ENCODE peak calls at places on chromosomes 3 and 15, in eight cellular contexts. Z, U, B, M, S, H, A and N are unnamed samples.

GRCh38 chr3:149464706-149465328 is 9.7 kb upstream of the TM4SF4 start:
- DNase-seq in S (no peak), U (no peak), H (no peak), Z (no peak), B (no peak), A (no peak), M (no peak), N (no peak)

GRCh38 chr15:52558196-52558595 is 10.6 kb downstream of the ARPP19 start:
- DNase-seq in B (no peak), Z (no peak), U (no peak), M (peak), S (no peak), A (peak), H (no peak), N (no peak)

GRCh38 chr15:74628949-74629348 is 13.3 kb downstream of the CLK3 start:
- DNase-seq in B (no peak), S (no peak), Z (no peak), H (no peak), M (no peak), U (no peak), A (no peak), N (no peak)

GRCh38 chr15:70504305-70504951 is 258.9 kb downstream of the UACA start:
- DNase-seq in H (no peak), A (no peak), U (peak), S (peak), B (peak), Z (peak), M (no peak), N (no peak)

GRCh38 chr3:129025108-129025507 is 24.0 kb downstream of the EFCC1 start:
- DNase-seq in B (no peak), A (no peak), Z (no peak), S (no peak), M (no peak), U (no peak), H (no peak), N (no peak)

GRCh38 chr3:136120373-136121348 is 75.5 kb downstream of the MSL2 start:
- DNase-seq in H (no peak), Z (no peak), M (no peak), B (no peak), S (no peak), U (peak), A (no peak), N (no peak)

GRCh38 chr3:57998366-57999283 is 9.6 kb upstream of the FLNB start:
- DNase-seq in M (peak), B (no peak), H (no peak), S (no peak), Z (no peak), A (no peak), U (peak), N (no peak)

GRCh38 chr3:181558870-181559269 is 152.9 kb upstream of the SOX2 start:
- DNase-seq in M (no peak), U (no peak), H (no peak), B (no peak), A (no peak), Z (no peak), S (no peak), N (no peak)

GRCh38 chr3:155608237-155608636 is 136.6 kb downstream of the PLCH1 start:
- DNase-seq in Z (no peak), S (no peak), U (no peak), M (no peak), A (no peak), B (no peak), H (no peak), N (no peak)

GRCh38 chr3:51819709-51820406 is 40.8 kb upstream of the IQCF6 start:
- DNase-seq in H (no peak), M (no peak), S (no peak), A (no peak), Z (no peak), U (peak), B (no peak), N (no peak)

GRCh38 chr3:43335799-43336198 is 49.5 kb downstream of the SNRK start:
- DNase-seq in Z (no peak), M (no peak), A (no peak), H (no peak), B (no peak), S (no peak), U (no peak), N (no peak)

GRCh38 chr3:192920406-192920805 is 2.8 kb upstream of the MB21D2 start:
- DNase-seq in U (no peak), A (no peak), S (no peak), Z (no peak), M (no peak), H (no peak), B (no peak), N (no peak)

GRCh38 chr3:34157491-34157890 is 359.1 kb downstream of the PDCD6IP start:
- DNase-seq in M (no peak), S (no peak), A (no peak), H (no peak), Z (no peak), B (no peak), U (peak), N (no peak)

GRCh38 chr15:53716909-53717878 is 42.3 kb downstream of the WDR72 start:
- DNase-seq in U (peak), S (no peak), A (peak), M (peak), Z (no peak), B (no peak), H (no peak), N (no peak)

GRCh38 chr15:78749831-78750230 is 61.4 kb downstream of the ADAMTS7 start:
- DNase-seq in A (no peak), B (peak), M (no peak), H (no peak), Z (no peak), U (no peak), S (no peak), N (no peak)

GRCh38 chr3:66038726-66039589 is at the start of gene MAGI1:
- DNase-seq in A (peak), H (peak), M (peak), S (peak), Z (peak), U (peak), B (peak), N (peak)

GRCh38 chr15:84878504-84878903 is 6.0 kb upstream of the SLC28A1 start:
- DNase-seq in A (peak), S (no peak), H (peak), M (peak), B (peak), Z (peak), U (peak), N (no peak)

GRCh38 chr15:100725121-100726069 is 123.0 kb downstream of the ASB7 start:
- DNase-seq in S (no peak), H (no peak), Z (no peak), A (peak), M (no peak), U (peak), B (no peak), N (no peak)

GRCh38 chr15:101256756-101257155 is 4.9 kb upstream of the CHSY1 start:
- DNase-seq in A (peak), S (no peak), Z (no peak), U (no peak), M (no peak), H (no peak), B (no peak), N (no peak)

GRCh38 chr3:16338124-16338523 is 73.1 kb downstream of the OXNAD1 start:
- DNase-seq in M (no peak), A (no peak), S (no peak), Z (no peak), B (no peak), H (no peak), U (no peak), N (no peak)

GRCh38 chr3:33364060-33364459 is 76.1 kb downstream of the UBP1 start:
- DNase-seq in H (no peak), M (no peak), A (no peak), S (no peak), Z (no peak), B (no peak), U (no peak), N (no peak)

GRCh38 chr15:88982304-88982945 is 69.2 kb upstream of the MFGE8 start:
- DNase-seq in A (no peak), Z (peak), U (peak), S (peak), M (no peak), H (peak), B (peak), N (no peak)

GRCh38 chr3:124033360-124034015 is 41.6 kb upstream of the ROPN1 start:
- DNase-seq in B (no peak), S (no peak), Z (peak), A (no peak), M (no peak), U (peak), H (no peak), N (no peak)

GRCh38 chr3:50584391-50584790 is 15.1 kb downstream of the HEMK1 start:
- DNase-seq in H (no peak), A (no peak), U (no peak), S (no peak), M (no peak), Z (no peak), B (no peak), N (no peak)

GRCh38 chr15:77454956-77455355 is 34.3 kb downstream of the HMG20A start:
- DNase-seq in Z (no peak), S (no peak), B (no peak), U (no peak), H (no peak), A (no peak), M (no peak), N (no peak)